ENCODE peak calls at places on chromosomes 11 and 22, in seven cellular contexts. K, E, B, Y, L, D and P are unnamed samples.

GRCh38 chr11:45141171-45141570 is 5.3 kb upstream of the PRDM11 start:
- DNase-seq in L (no peak), Y (no peak), B (no peak), D (no peak), K (no peak), E (no peak), P (no peak)

GRCh38 chr11:16788141-16789060 is 50.0 kb downstream of the C11orf58 start:
- DNase-seq in D (peak; percentile 87), E (peak; percentile 26), B (no peak), K (peak; percentile 84), Y (peak; percentile 77), L (peak; percentile 74), P (peak; percentile 50)

GRCh38 chr11:44632466-44633123 is 67.1 kb downstream of the CD82 start:
- DNase-seq in E (no peak), B (no peak), L (peak; percentile 35), D (peak; percentile 21), Y (peak; percentile 42), K (no peak), P (no peak)

GRCh38 chr22:36315325-36315724 is 62.4 kb downstream of the APOL1 start:
- DNase-seq in B (no peak), Y (no peak), K (no peak), E (no peak), L (no peak), D (no peak), P (no peak)

GRCh38 chr11:36453678-36454077 is 56.4 kb downstream of the TRAF6 start:
- DNase-seq in D (no peak), L (no peak), E (no peak), B (no peak), K (no peak), Y (no peak), P (no peak)

GRCh38 chr11:130390071-130390758 is 38.2 kb downstream of the ADAMTS8 start:
- DNase-seq in D (peak; percentile 82), K (no peak), L (no peak), B (no peak), E (no peak), Y (peak; percentile 74), P (no peak)

GRCh38 chr11:128497057-128497957 is 90.1 kb downstream of the ETS1 start:
- DNase-seq in D (peak; percentile 94), L (no peak), Y (no peak), B (peak; percentile 87), E (no peak), K (no peak), P (no peak)

GRCh38 chr11:93605638-93606037 is 55.8 kb upstream of the CEP295 start:
- DNase-seq in D (no peak), L (no peak), Y (no peak), E (no peak), B (no peak), K (no peak), P (no peak)

DNA sequence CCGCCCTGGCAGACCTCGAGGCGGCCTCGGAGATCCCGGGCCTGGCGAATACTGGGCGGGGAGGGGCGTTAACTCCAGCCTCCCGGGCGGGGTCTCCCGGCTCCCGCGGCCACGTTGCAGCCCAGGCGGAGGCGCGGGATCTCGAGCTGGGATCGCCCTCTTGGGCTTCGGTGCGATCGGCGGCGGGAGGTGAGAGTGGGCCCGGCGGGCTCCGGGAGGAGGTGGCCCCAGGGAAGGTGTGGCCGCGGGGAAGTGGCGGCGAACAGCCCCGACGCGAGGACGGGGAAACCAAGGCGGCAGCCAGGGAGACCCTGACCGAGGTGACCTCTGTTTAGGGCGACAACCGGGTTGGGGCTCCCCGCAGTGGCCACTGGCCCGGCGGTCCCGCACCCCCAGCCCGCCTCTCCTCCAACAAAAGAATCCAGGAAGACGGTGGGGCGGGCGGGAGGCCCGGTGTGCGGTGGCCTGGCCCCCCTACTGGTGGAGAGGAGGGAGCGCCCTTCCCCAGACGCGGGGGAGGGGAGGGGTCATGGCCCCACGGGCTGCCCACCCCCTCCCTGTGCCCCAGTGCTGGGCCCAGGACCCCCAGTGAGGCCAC is at the start of gene PHETA2:
- DNase-seq in D (peak; percentile 60), K (no peak), Y (peak; percentile 25), E (peak; percentile 58), L (no peak), B (no peak), P (peak; percentile 51)
- TF ChIP-seq CTCF in D (peak; percentile 55), K (no peak), Y (no peak), E (peak; percentile 48), L (peak; percentile 57), B (peak; percentile 54), P (peak; percentile 31)

GRCh38 chr22:42897960-42898359 is 40.9 kb upstream of the ARFGAP3 start:
- DNase-seq in E (no peak), D (no peak), Y (no peak), L (no peak), B (no peak), K (no peak), P (no peak)

GRCh38 chr22:42902875-42903510 is 45.9 kb upstream of the ARFGAP3 start:
- DNase-seq in Y (no peak), L (no peak), E (no peak), B (no peak), K (no peak), D (peak; percentile 52), P (no peak)

GRCh38 chr22:42905702-42906183 is 48.7 kb upstream of the ARFGAP3 start:
- DNase-seq in L (no peak), D (no peak), E (no peak), B (no peak), K (no peak), Y (no peak), P (no peak)

GRCh38 chr22:42905217-42905616 is 48.1 kb upstream of the ARFGAP3 start:
- DNase-seq in K (no peak), E (no peak), D (no peak), Y (no peak), B (no peak), L (no peak), P (no peak)

DNA sequence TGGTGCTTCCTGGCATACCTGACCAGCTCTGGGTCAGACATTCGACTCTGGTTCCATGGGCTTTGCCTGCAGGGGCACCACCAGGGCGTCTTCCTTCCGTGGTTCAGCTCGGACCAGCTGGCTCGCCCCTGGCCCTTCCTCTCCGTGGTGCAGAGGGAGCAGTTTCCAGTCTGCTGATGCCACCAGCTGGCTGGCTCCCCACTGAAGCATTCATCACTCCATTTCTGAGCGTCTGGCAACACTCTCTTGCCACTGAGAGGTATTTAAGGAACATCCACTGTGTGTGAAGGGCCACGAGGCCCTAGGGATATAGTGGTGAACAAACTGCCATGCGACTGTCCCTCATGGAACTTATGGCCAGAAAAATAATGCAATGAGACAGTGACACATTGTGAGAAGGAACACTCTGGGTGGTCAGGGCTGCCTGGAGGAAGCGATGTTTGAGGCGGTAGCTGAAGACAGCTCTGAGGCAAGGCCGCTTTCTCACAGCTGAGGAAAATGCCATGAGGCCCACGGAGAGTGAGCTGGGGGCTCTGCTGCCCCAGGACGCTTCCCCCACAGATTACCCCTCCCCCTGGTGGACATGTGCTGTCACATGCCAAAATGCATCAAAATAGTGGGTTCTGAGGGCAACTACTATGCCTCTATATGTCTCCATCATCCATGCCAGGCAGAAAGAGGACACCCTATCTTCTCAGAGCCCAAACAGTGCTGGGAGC is 44.9 kb upstream of the ARFGAP3 start:
- DNase-seq in B (no peak), E (no peak), D (no peak), L (no peak), Y (no peak), K (no peak), P (no peak)
- TF ChIP-seq CTCF in B (peak; percentile 52), E (peak; percentile 11), D (peak; percentile 31), L (peak; percentile 44), Y (no peak), K (no peak), P (peak; percentile 25)

DNA sequence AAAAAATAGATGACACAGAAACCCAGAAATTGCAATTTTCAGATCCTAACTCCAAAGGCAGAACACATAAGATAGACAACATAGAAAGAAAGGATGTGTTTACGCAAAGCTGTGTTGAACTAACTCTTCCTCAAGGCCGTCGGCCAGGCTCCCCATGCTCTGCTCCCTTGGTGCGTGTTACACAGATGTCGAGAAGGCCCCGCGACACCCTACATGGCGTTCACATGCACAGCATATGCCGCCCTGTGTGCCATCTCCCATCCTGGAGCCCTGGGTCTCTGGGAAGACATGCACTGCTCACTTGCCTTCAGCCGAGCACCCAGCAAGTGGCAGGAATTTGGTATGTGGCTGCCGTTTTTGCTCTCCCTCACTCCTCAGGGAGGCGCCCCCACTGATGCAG is 47.0 kb upstream of the ARFGAP3 start:
- DNase-seq in B (no peak), E (no peak), L (no peak), Y (no peak), K (no peak), D (no peak), P (no peak)
- TF ChIP-seq CTCF in B (no peak), E (no peak), L (no peak), Y (no peak), K (no peak), D (no peak), P (no peak)

GRCh38 chr22:39503590-39503989 is 1.5 kb downstream of the MIEF1 start:
- DNase-seq in Y (no peak), L (no peak), D (no peak), B (no peak), E (no peak), K (no peak), P (no peak)
- TF ChIP-seq CTCF in Y (no peak), L (no peak), D (no peak), B (no peak), E (no peak), K (no peak), P (no peak)

GRCh38 chr22:46251266-46251665 is 1.2 kb upstream of the CDPF1 start:
- DNase-seq in E (no peak), K (no peak), D (no peak), Y (no peak), B (no peak), L (no peak), P (no peak)

GRCh38 chr22:46247443-46247975 is 2.6 kb downstream of the CDPF1 start:
- DNase-seq in E (no peak), L (no peak), K (no peak), Y (no peak), B (no peak), D (no peak), P (no peak)

GRCh38 chr22:46250783-46251125 is 661 bp upstream of the CDPF1 start:
- DNase-seq in E (no peak), B (no peak), D (no peak), L (no peak), K (no peak), Y (no peak), P (no peak)

GRCh38 chr22:46251816-46252380 is 1.8 kb upstream of the CDPF1 start:
- DNase-seq in L (no peak), D (no peak), K (no peak), Y (no peak), B (no peak), E (no peak), P (no peak)

DNA sequence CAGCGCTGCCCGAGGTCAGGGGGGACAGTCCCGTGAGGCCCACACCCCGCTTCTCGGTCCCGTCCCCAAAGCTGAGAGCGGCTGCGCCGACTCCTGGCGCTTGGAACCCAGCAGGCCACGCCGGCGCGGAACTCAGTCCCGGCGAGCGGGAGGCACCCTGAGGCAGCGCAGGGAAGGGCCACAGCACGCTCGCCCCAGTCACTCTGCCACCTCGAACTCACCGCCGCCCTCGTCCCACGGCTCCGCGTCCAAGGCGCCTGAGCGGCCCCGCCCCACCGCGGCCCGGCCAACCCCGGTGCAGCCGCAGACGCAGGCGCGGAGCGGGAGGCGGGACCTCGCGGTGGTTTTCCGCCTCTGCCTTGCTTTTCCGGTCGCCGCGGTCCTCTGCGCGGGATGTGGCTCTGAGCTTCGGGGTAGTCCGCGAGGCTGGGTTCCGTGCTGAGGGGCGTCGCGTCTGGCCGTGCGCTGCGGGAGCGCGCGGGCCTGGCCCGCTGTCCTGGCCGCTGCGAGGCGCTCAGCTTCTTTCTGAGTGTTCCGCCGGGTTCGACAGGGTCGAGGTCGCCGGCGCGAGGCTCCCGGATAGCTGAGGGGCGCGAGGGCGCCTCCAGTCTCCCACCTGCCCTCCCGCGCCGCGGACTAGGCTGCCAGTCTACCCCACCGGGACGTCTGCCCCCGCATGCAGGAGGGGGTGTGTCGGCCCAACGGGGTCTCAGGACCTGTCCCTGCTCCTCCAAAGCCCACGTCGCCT is at the start of gene CDPF1:
- DNase-seq in E (peak; percentile 88), Y (peak; percentile 81), D (peak; percentile 84), B (peak; percentile 55), K (peak; percentile 90), L (peak; percentile 82), P (peak; percentile 86)
- TF ChIP-seq CTCF in E (no peak), Y (no peak), D (no peak), B (no peak), K (no peak), L (no peak), P (no peak)